ENCODE peak calls at places on chromosomes 11 and 22, in ten cellular contexts. One of them, this sample, is unnamed.

GRCh38 chr11:62144641-62145255 is 20.9 kb downstream of the INCENP start:
- DNase-seq in effector CD4-positive, alpha-beta T cell: no peak
- DNase-seq in CD8-positive, alpha-beta memory T cell: no peak
- DNase-seq in stomach: peak
- DNase-seq in Calu3: no peak
- DNase-seq in activated CD4-positive, CD25-positive, alpha-beta regulatory T cell treated with anti-CD3 and anti-CD28 coated beads, Interleukin-2, amount 50 U/mL, for 16 hours: no peak
- DNase-seq in fibroblast of gingiva: no peak
- DNase-seq in choroid plexus epithelial cell: no peak
- DNase-seq in HCT116: no peak
- DNase-seq in activated T-helper 1 cell treated with anti-CD3 and anti-CD28 coated beads, Interleukin-12 subunit alpha, Interleukin-12 subunit beta, Interleukin-2, Interleukin-4 antibody, amounts not matched to agents 30 ng/mL and 10 ng/mL and 1 ng/mL, durations not matched to agents 14 hours and 24 hours and 36 hours: no peak
- DNase-seq in this sample: no peak

GRCh38 chr22:44409691-44410316 is 88.2 kb downstream of the RTL6 start:
- DNase-seq in effector CD4-positive, alpha-beta T cell: no peak
- DNase-seq in CD8-positive, alpha-beta memory T cell: no peak
- DNase-seq in stomach: no peak
- DNase-seq in Calu3: no peak
- DNase-seq in activated CD4-positive, CD25-positive, alpha-beta regulatory T cell treated with anti-CD3 and anti-CD28 coated beads, Interleukin-2, amount 50 U/mL, for 16 hours: no peak
- DNase-seq in fibroblast of gingiva: no peak
- DNase-seq in choroid plexus epithelial cell: no peak
- DNase-seq in HCT116: no peak
- DNase-seq in activated T-helper 1 cell treated with anti-CD3 and anti-CD28 coated beads, Interleukin-12 subunit alpha, Interleukin-12 subunit beta, Interleukin-2, Interleukin-4 antibody, amounts not matched to agents 30 ng/mL and 10 ng/mL and 1 ng/mL, durations not matched to agents 14 hours and 24 hours and 36 hours: no peak
- DNase-seq in this sample: no peak

GRCh38 chr11:733072-733471 is 14.2 kb upstream of the TALDO1 start:
- DNase-seq in effector CD4-positive, alpha-beta T cell: no peak
- DNase-seq in CD8-positive, alpha-beta memory T cell: no peak
- DNase-seq in stomach: no peak
- DNase-seq in Calu3: no peak
- DNase-seq in activated CD4-positive, CD25-positive, alpha-beta regulatory T cell treated with anti-CD3 and anti-CD28 coated beads, Interleukin-2, amount 50 U/mL, for 16 hours: no peak
- DNase-seq in fibroblast of gingiva: no peak
- DNase-seq in choroid plexus epithelial cell: no peak
- DNase-seq in HCT116: no peak
- DNase-seq in activated T-helper 1 cell treated with anti-CD3 and anti-CD28 coated beads, Interleukin-12 subunit alpha, Interleukin-12 subunit beta, Interleukin-2, Interleukin-4 antibody, amounts not matched to agents 30 ng/mL and 10 ng/mL and 1 ng/mL, durations not matched to agents 14 hours and 24 hours and 36 hours: no peak
- DNase-seq in this sample: no peak

GRCh38 chr11:30487200-30487898 is 98.8 kb downstream of the MPPED2 start:
- DNase-seq in effector CD4-positive, alpha-beta T cell: no peak
- DNase-seq in CD8-positive, alpha-beta memory T cell: no peak
- DNase-seq in stomach: no peak
- DNase-seq in Calu3: no peak
- DNase-seq in activated CD4-positive, CD25-positive, alpha-beta regulatory T cell treated with anti-CD3 and anti-CD28 coated beads, Interleukin-2, amount 50 U/mL, for 16 hours: no peak
- DNase-seq in fibroblast of gingiva: peak
- DNase-seq in choroid plexus epithelial cell: peak
- DNase-seq in HCT116: no peak
- DNase-seq in activated T-helper 1 cell treated with anti-CD3 and anti-CD28 coated beads, Interleukin-12 subunit alpha, Interleukin-12 subunit beta, Interleukin-2, Interleukin-4 antibody, amounts not matched to agents 30 ng/mL and 10 ng/mL and 1 ng/mL, durations not matched to agents 14 hours and 24 hours and 36 hours: no peak
- DNase-seq in this sample: peak

GRCh38 chr22:38843201-38843715 is 570 bp downstream of the NPTXR start:
- DNase-seq in effector CD4-positive, alpha-beta T cell: peak
- DNase-seq in CD8-positive, alpha-beta memory T cell: peak
- DNase-seq in stomach: peak
- DNase-seq in Calu3: peak
- DNase-seq in activated CD4-positive, CD25-positive, alpha-beta regulatory T cell treated with anti-CD3 and anti-CD28 coated beads, Interleukin-2, amount 50 U/mL, for 16 hours: no peak
- DNase-seq in fibroblast of gingiva: peak
- DNase-seq in choroid plexus epithelial cell: peak
- DNase-seq in HCT116: no peak
- DNase-seq in activated T-helper 1 cell treated with anti-CD3 and anti-CD28 coated beads, Interleukin-12 subunit alpha, Interleukin-12 subunit beta, Interleukin-2, Interleukin-4 antibody, amounts not matched to agents 30 ng/mL and 10 ng/mL and 1 ng/mL, durations not matched to agents 14 hours and 24 hours and 36 hours: peak
- DNase-seq in this sample: peak

GRCh38 chr11:18792066-18792591 is 531 bp upstream of the PTPN5 start:
- DNase-seq in effector CD4-positive, alpha-beta T cell: no peak
- DNase-seq in CD8-positive, alpha-beta memory T cell: no peak
- DNase-seq in stomach: no peak
- DNase-seq in Calu3: no peak
- DNase-seq in activated CD4-positive, CD25-positive, alpha-beta regulatory T cell treated with anti-CD3 and anti-CD28 coated beads, Interleukin-2, amount 50 U/mL, for 16 hours: no peak
- DNase-seq in fibroblast of gingiva: no peak
- DNase-seq in choroid plexus epithelial cell: no peak
- DNase-seq in HCT116: no peak
- DNase-seq in activated T-helper 1 cell treated with anti-CD3 and anti-CD28 coated beads, Interleukin-12 subunit alpha, Interleukin-12 subunit beta, Interleukin-2, Interleukin-4 antibody, amounts not matched to agents 30 ng/mL and 10 ng/mL and 1 ng/mL, durations not matched to agents 14 hours and 24 hours and 36 hours: no peak
- DNase-seq in this sample: no peak

GRCh38 chr11:61966673-61967176 is 709 bp downstream of the FTH1 start:
- DNase-seq in effector CD4-positive, alpha-beta T cell: no peak
- DNase-seq in CD8-positive, alpha-beta memory T cell: peak
- DNase-seq in stomach: no peak
- DNase-seq in Calu3: no peak
- DNase-seq in activated CD4-positive, CD25-positive, alpha-beta regulatory T cell treated with anti-CD3 and anti-CD28 coated beads, Interleukin-2, amount 50 U/mL, for 16 hours: no peak
- DNase-seq in fibroblast of gingiva: no peak
- DNase-seq in choroid plexus epithelial cell: peak
- DNase-seq in HCT116: no peak
- DNase-seq in activated T-helper 1 cell treated with anti-CD3 and anti-CD28 coated beads, Interleukin-12 subunit alpha, Interleukin-12 subunit beta, Interleukin-2, Interleukin-4 antibody, amounts not matched to agents 30 ng/mL and 10 ng/mL and 1 ng/mL, durations not matched to agents 14 hours and 24 hours and 36 hours: no peak
- DNase-seq in this sample: peak

GRCh38 chr11:119093666-119093950 is 8.0 kb downstream of the DPAGT1 start:
- DNase-seq in effector CD4-positive, alpha-beta T cell: no peak
- DNase-seq in CD8-positive, alpha-beta memory T cell: no peak
- DNase-seq in stomach: no peak
- DNase-seq in Calu3: no peak
- DNase-seq in activated CD4-positive, CD25-positive, alpha-beta regulatory T cell treated with anti-CD3 and anti-CD28 coated beads, Interleukin-2, amount 50 U/mL, for 16 hours: no peak
- DNase-seq in fibroblast of gingiva: no peak
- DNase-seq in choroid plexus epithelial cell: no peak
- DNase-seq in HCT116: no peak
- DNase-seq in activated T-helper 1 cell treated with anti-CD3 and anti-CD28 coated beads, Interleukin-12 subunit alpha, Interleukin-12 subunit beta, Interleukin-2, Interleukin-4 antibody, amounts not matched to agents 30 ng/mL and 10 ng/mL and 1 ng/mL, durations not matched to agents 14 hours and 24 hours and 36 hours: no peak
- DNase-seq in this sample: no peak

GRCh38 chr22:25564979-25565677 is 653 bp downstream of the GRK3 start:
- DNase-seq in effector CD4-positive, alpha-beta T cell: no peak
- DNase-seq in CD8-positive, alpha-beta memory T cell: peak
- DNase-seq in stomach: no peak
- DNase-seq in Calu3: peak
- DNase-seq in activated CD4-positive, CD25-positive, alpha-beta regulatory T cell treated with anti-CD3 and anti-CD28 coated beads, Interleukin-2, amount 50 U/mL, for 16 hours: no peak
- DNase-seq in fibroblast of gingiva: no peak
- DNase-seq in choroid plexus epithelial cell: peak
- DNase-seq in HCT116: no peak
- DNase-seq in activated T-helper 1 cell treated with anti-CD3 and anti-CD28 coated beads, Interleukin-12 subunit alpha, Interleukin-12 subunit beta, Interleukin-2, Interleukin-4 antibody, amounts not matched to agents 30 ng/mL and 10 ng/mL and 1 ng/mL, durations not matched to agents 14 hours and 24 hours and 36 hours: peak
- DNase-seq in this sample: no peak

GRCh38 chr11:120383518-120384155 is 47.4 kb downstream of the ARHGEF12 start:
- DNase-seq in effector CD4-positive, alpha-beta T cell: no peak
- DNase-seq in CD8-positive, alpha-beta memory T cell: no peak
- DNase-seq in stomach: no peak
- DNase-seq in Calu3: no peak
- DNase-seq in activated CD4-positive, CD25-positive, alpha-beta regulatory T cell treated with anti-CD3 and anti-CD28 coated beads, Interleukin-2, amount 50 U/mL, for 16 hours: no peak
- DNase-seq in fibroblast of gingiva: no peak
- DNase-seq in choroid plexus epithelial cell: no peak
- DNase-seq in HCT116: no peak
- DNase-seq in activated T-helper 1 cell treated with anti-CD3 and anti-CD28 coated beads, Interleukin-12 subunit alpha, Interleukin-12 subunit beta, Interleukin-2, Interleukin-4 antibody, amounts not matched to agents 30 ng/mL and 10 ng/mL and 1 ng/mL, durations not matched to agents 14 hours and 24 hours and 36 hours: no peak
- DNase-seq in this sample: no peak

GRCh38 chr11:76796511-76797203 is 13.5 kb downstream of the TSKU start:
- DNase-seq in effector CD4-positive, alpha-beta T cell: no peak
- DNase-seq in CD8-positive, alpha-beta memory T cell: no peak
- DNase-seq in stomach: no peak
- DNase-seq in Calu3: no peak
- DNase-seq in activated CD4-positive, CD25-positive, alpha-beta regulatory T cell treated with anti-CD3 and anti-CD28 coated beads, Interleukin-2, amount 50 U/mL, for 16 hours: no peak
- DNase-seq in fibroblast of gingiva: no peak
- DNase-seq in choroid plexus epithelial cell: no peak
- DNase-seq in HCT116: no peak
- DNase-seq in activated T-helper 1 cell treated with anti-CD3 and anti-CD28 coated beads, Interleukin-12 subunit alpha, Interleukin-12 subunit beta, Interleukin-2, Interleukin-4 antibody, amounts not matched to agents 30 ng/mL and 10 ng/mL and 1 ng/mL, durations not matched to agents 14 hours and 24 hours and 36 hours: no peak
- DNase-seq in this sample: no peak